ENCODE peak calls at places on chromosomes 7 and 10, in nine cellular contexts. H is dorsolateral prefrontal cortex, F is substantia nigra, A is Peyer's patch, S is sigmoid colon, R is dermis microvascular lymphatic vessel endothelial cell, Z is epithelial cell of esophagus, L is NCI-H460, G is AG09309. E is an unnamed sample.

GRCh38 chr7:112006071-112006470 is 200.1 kb downstream of the DOCK4 start:
- DNase-seq in F (no peak), A (no peak), H (no peak), Z (peak; percentile 26), S (no peak), L (no peak), G (no peak), R (no peak), E (no peak)

GRCh38 chr10:1575481-1576244 is 161.7 kb downstream of the ADARB2 start:
- DNase-seq in L (no peak), A (peak; percentile 31), H (no peak), Z (no peak), S (peak; percentile 33), R (no peak), G (no peak), F (no peak), E (no peak)

GRCh38 chr7:124411796-124412195 is 353.8 kb downstream of the GPR37 start:
- DNase-seq in A (no peak), R (no peak), G (no peak), Z (no peak), S (no peak), L (no peak), H (peak; percentile 3), F (peak; percentile 5), E (no peak)

GRCh38 chr7:86904949-86905834 is 154.3 kb downstream of the ELAPOR2 start:
- DNase-seq in A (no peak), Z (peak; percentile 39), H (no peak), G (no peak), L (peak; percentile 38), S (no peak), R (no peak), F (peak; percentile 1), E (no peak)

GRCh38 chr10:391304-391703 is 256.0 kb downstream of the ZMYND11 start:
- DNase-seq in R (no peak), G (no peak), A (no peak), S (peak; percentile 67), F (peak; percentile 68), Z (no peak), L (no peak), H (no peak), E (no peak)

GRCh38 chr10:1488970-1489548 is 248.3 kb downstream of the ADARB2 start:
- DNase-seq in S (no peak), A (peak; percentile 87), L (no peak), H (no peak), Z (no peak), F (no peak), R (no peak), G (no peak), E (no peak)

GRCh38 chr10:28367865-28368541 is 65.1 kb upstream of the MPP7 start:
- DNase-seq in S (no peak), R (no peak), H (no peak), Z (peak; percentile 58), L (no peak), G (no peak), F (no peak), A (peak; percentile 83), E (no peak)

GRCh38 chr7:37467017-37467416 is 18.4 kb upstream of the ELMO1 start:
- DNase-seq in L (no peak), Z (no peak), S (no peak), R (no peak), G (no peak), H (no peak), A (no peak), F (no peak), E (no peak)

GRCh38 chr7:42057331-42057730 is 179.7 kb downstream of the GLI3 start:
- DNase-seq in L (no peak), F (no peak), R (no peak), G (no peak), A (no peak), S (no peak), Z (peak; percentile 4), H (no peak), E (no peak)

GRCh38 chr10:85445702-85446101 is 920.9 kb downstream of the GRID1 start:
- DNase-seq in H (no peak), L (no peak), R (no peak), F (no peak), A (no peak), G (no peak), Z (no peak), S (no peak), E (no peak)

GRCh38 chr10:53808677-53809076 is 992.4 kb downstream of the PCDH15 start:
- DNase-seq in R (no peak), H (no peak), A (no peak), Z (peak; percentile 12), G (no peak), F (no peak), S (no peak), L (no peak), E (no peak)

GRCh38 chr7:138606251-138606650 is 94.9 kb downstream of the SVOPL start:
- DNase-seq in F (no peak), A (no peak), Z (no peak), G (no peak), R (no peak), L (no peak), H (no peak), S (no peak), E (no peak)

GRCh38 chr7:130598056-130598455 is 70.5 kb downstream of the COPG2 start:
- DNase-seq in H (no peak), Z (peak; percentile 63), L (no peak), F (no peak), R (no peak), G (no peak), A (no peak), S (no peak), E (no peak)

GRCh38 chr7:100917018-100917365 is 21.3 kb upstream of the ACHE start:
- DNase-seq in R (no peak), H (no peak), L (no peak), G (no peak), Z (no peak), F (no peak), S (no peak), A (no peak), E (no peak)

GRCh38 chr7:81725496-81726117 is 44.2 kb downstream of the HGF start:
- DNase-seq in L (no peak), G (peak; percentile 61), A (no peak), F (no peak), S (no peak), Z (no peak), R (peak; percentile 9), H (no peak), E (no peak)

GRCh38 chr7:12769464-12769863 is 82.0 kb downstream of the ARL4A start:
- DNase-seq in Z (peak; percentile 35), L (no peak), A (no peak), R (no peak), H (no peak), F (no peak), S (no peak), G (no peak), E (no peak)

GRCh38 chr10:124212702-124213101 is 119.3 kb upstream of the CHST15 start:
- DNase-seq in S (no peak), R (no peak), G (no peak), F (no peak), A (no peak), H (no peak), Z (no peak), L (no peak), E (no peak)

GRCh38 chr7:102260856-102261255 is 25.8 kb upstream of the SH2B2 start:
- DNase-seq in F (peak; percentile 80), S (no peak), A (no peak), G (no peak), H (peak; percentile 53), L (no peak), R (no peak), Z (no peak), E (no peak)

GRCh38 chr10:124339951-124340760 is 78.6 kb downstream of the OAT start:
- DNase-seq in R (no peak), H (no peak), A (peak; percentile 46), F (peak; percentile 72), S (no peak), Z (peak; percentile 66), L (peak; percentile 52), G (peak; percentile 73), E (peak; percentile 2)

GRCh38 chr10:52359466-52359865 is 45.4 kb downstream of the DKK1 start:
- DNase-seq in Z (no peak), F (no peak), A (no peak), G (no peak), R (no peak), H (no peak), S (no peak), L (no peak), E (no peak)

GRCh38 chr7:95312561-95312960 is 11.8 kb downstream of the PON1 start:
- DNase-seq in H (no peak), F (no peak), A (no peak), Z (no peak), G (no peak), R (no peak), L (no peak), S (no peak), E (no peak)

GRCh38 chr7:151409555-151410404 is at the start of gene WDR86:
- DNase-seq in S (peak; percentile 62), L (no peak), R (no peak), H (no peak), G (no peak), Z (no peak), F (no peak), A (no peak), E (no peak)

GRCh38 chr10:11522821-11523245 is 88.6 kb downstream of the USP6NL start:
- DNase-seq in H (no peak), A (peak; percentile 60), S (no peak), Z (peak; percentile 20), R (no peak), F (no peak), L (no peak), G (no peak), E (no peak)

GRCh38 chr10:79027147-79028055 is 41.4 kb upstream of the ZMIZ1 start:
- DNase-seq in H (no peak), A (no peak), R (no peak), L (no peak), S (peak; percentile 48), F (no peak), G (no peak), Z (no peak), E (no peak)

GRCh38 chr10:15419279-15419874 is 48.3 kb upstream of the FAM171A1 start:
- DNase-seq in Z (peak; percentile 57), L (peak; percentile 24), G (no peak), R (peak; percentile 23), S (no peak), A (peak; percentile 69), F (peak; percentile 40), H (peak; percentile 14), E (no peak)

GRCh38 chr10:69333205-69333604 is 54.9 kb downstream of the HK1 start:
- DNase-seq in A (no peak), H (no peak), S (peak; percentile 78), R (no peak), Z (peak; percentile 91), F (no peak), L (no peak), G (no peak), E (no peak)

GRCh38 chr10:102644066-102644645 is at the start of gene TRIM8:
- DNase-seq in G (no peak), R (no peak), A (peak; percentile 85), H (peak; percentile 38), S (no peak), F (peak; percentile 71), Z (peak; percentile 57), L (peak; percentile 29), E (no peak)

GRCh38 chr10:52870562-52870961 is 98.0 kb upstream of the MBL2 start:
- DNase-seq in S (no peak), F (no peak), Z (no peak), A (no peak), G (no peak), R (no peak), H (no peak), L (no peak), E (no peak)

GRCh38 chr7:117375380-117375779 is 51.9 kb downstream of the ASZ1 start:
- DNase-seq in F (no peak), S (no peak), Z (peak; percentile 12), L (no peak), G (no peak), H (no peak), R (no peak), A (no peak), E (no peak)

GRCh38 chr7:28579571-28579970 is 167.3 kb downstream of the CREB5 start:
- DNase-seq in R (no peak), F (no peak), Z (no peak), G (no peak), A (no peak), H (no peak), L (no peak), S (no peak), E (no peak)

GRCh38 chr7:110372685-110373084 is 718.2 kb upstream of the LRRN3 start:
- DNase-seq in A (no peak), F (no peak), G (no peak), S (no peak), L (no peak), H (no peak), R (no peak), Z (no peak), E (no peak)

E was measured in NCI-H446.